ENCODE peak calls at places on chromosomes 6 and 20, in ten cellular contexts. One of them, this sample, is unnamed.

GRCh38 chr6:68473433-68474210 is 161.5 kb upstream of the ADGRB3 start:
- DNase-seq in GOT3: no peak
- DNase-seq in hepatocyte: peak
- DNase-seq in M059J: peak
- DNase-seq in NCI-H2171 treated with DMSO at 0.1 percent for 48 hours: peak
- DNase-seq in effector memory CD8-positive, alpha-beta T cell: no peak
- DNase-seq in GM13977: no peak
- DNase-seq in ureter: no peak
- DNase-seq in NCI-H187: no peak
- DNase-seq in cerebellum: no peak
- DNase-seq in this sample: no peak

GRCh38 chr6:166989427-166990034 is 9.7 kb upstream of the CEP43 start:
- DNase-seq in GOT3: no peak
- DNase-seq in hepatocyte: peak
- DNase-seq in M059J: peak
- DNase-seq in NCI-H2171 treated with DMSO at 0.1 percent for 48 hours: peak
- DNase-seq in effector memory CD8-positive, alpha-beta T cell: peak
- DNase-seq in GM13977: peak
- DNase-seq in ureter: no peak
- DNase-seq in NCI-H187: no peak
- DNase-seq in cerebellum: peak
- DNase-seq in this sample: peak

GRCh38 chr6:133326584-133326983 is 85.4 kb downstream of the EYA4 start:
- DNase-seq in GOT3: no peak
- DNase-seq in hepatocyte: no peak
- DNase-seq in M059J: no peak
- DNase-seq in NCI-H2171 treated with DMSO at 0.1 percent for 48 hours: no peak
- DNase-seq in effector memory CD8-positive, alpha-beta T cell: no peak
- DNase-seq in GM13977: no peak
- DNase-seq in ureter: no peak
- DNase-seq in NCI-H187: no peak
- DNase-seq in cerebellum: no peak
- DNase-seq in this sample: no peak

GRCh38 chr6:17725083-17725482 is 18.4 kb upstream of the NUP153 start:
- DNase-seq in GOT3: no peak
- DNase-seq in hepatocyte: peak
- DNase-seq in M059J: peak
- DNase-seq in NCI-H2171 treated with DMSO at 0.1 percent for 48 hours: peak
- DNase-seq in effector memory CD8-positive, alpha-beta T cell: no peak
- DNase-seq in GM13977: no peak
- DNase-seq in ureter: no peak
- DNase-seq in NCI-H187: no peak
- DNase-seq in cerebellum: no peak
- DNase-seq in this sample: peak

GRCh38 chr6:66508433-66508832 is 801.4 kb upstream of the EYS start:
- DNase-seq in GOT3: no peak
- DNase-seq in hepatocyte: no peak
- DNase-seq in M059J: peak
- DNase-seq in NCI-H2171 treated with DMSO at 0.1 percent for 48 hours: no peak
- DNase-seq in effector memory CD8-positive, alpha-beta T cell: no peak
- DNase-seq in GM13977: no peak
- DNase-seq in ureter: no peak
- DNase-seq in NCI-H187: no peak
- DNase-seq in cerebellum: no peak
- DNase-seq in this sample: no peak

GRCh38 chr6:151059612-151060095 is 180.1 kb upstream of the AKAP12 start:
- DNase-seq in GOT3: no peak
- DNase-seq in hepatocyte: no peak
- DNase-seq in M059J: no peak
- DNase-seq in NCI-H2171 treated with DMSO at 0.1 percent for 48 hours: no peak
- DNase-seq in effector memory CD8-positive, alpha-beta T cell: no peak
- DNase-seq in GM13977: no peak
- DNase-seq in ureter: peak
- DNase-seq in NCI-H187: no peak
- DNase-seq in cerebellum: no peak
- DNase-seq in this sample: peak

GRCh38 chr20:2814587-2815051 is at the start of gene C20orf141:
- DNase-seq in GOT3: peak
- DNase-seq in hepatocyte: peak
- DNase-seq in M059J: peak
- DNase-seq in NCI-H2171 treated with DMSO at 0.1 percent for 48 hours: peak
- DNase-seq in effector memory CD8-positive, alpha-beta T cell: no peak
- DNase-seq in GM13977: no peak
- DNase-seq in ureter: peak
- DNase-seq in NCI-H187: no peak
- DNase-seq in cerebellum: no peak
- DNase-seq in this sample: no peak

GRCh38 chr6:139522471-139523220 is 148.2 kb upstream of the CITED2 start:
- DNase-seq in GOT3: no peak
- DNase-seq in hepatocyte: no peak
- DNase-seq in M059J: peak
- DNase-seq in NCI-H2171 treated with DMSO at 0.1 percent for 48 hours: no peak
- DNase-seq in effector memory CD8-positive, alpha-beta T cell: no peak
- DNase-seq in GM13977: no peak
- DNase-seq in ureter: no peak
- DNase-seq in NCI-H187: no peak
- DNase-seq in cerebellum: no peak
- DNase-seq in this sample: no peak

GRCh38 chr6:166575190-166575589 is 11.3 kb downstream of the RAMACL start:
- DNase-seq in GOT3: no peak
- DNase-seq in hepatocyte: no peak
- DNase-seq in M059J: peak
- DNase-seq in NCI-H2171 treated with DMSO at 0.1 percent for 48 hours: no peak
- DNase-seq in effector memory CD8-positive, alpha-beta T cell: no peak
- DNase-seq in GM13977: no peak
- DNase-seq in ureter: no peak
- DNase-seq in NCI-H187: no peak
- DNase-seq in cerebellum: peak
- DNase-seq in this sample: peak

GRCh38 chr6:138157986-138158638 is 3.6 kb upstream of the ARFGEF3 start:
- DNase-seq in GOT3: no peak
- DNase-seq in hepatocyte: peak
- DNase-seq in M059J: peak
- DNase-seq in NCI-H2171 treated with DMSO at 0.1 percent for 48 hours: no peak
- DNase-seq in effector memory CD8-positive, alpha-beta T cell: no peak
- DNase-seq in GM13977: no peak
- DNase-seq in ureter: no peak
- DNase-seq in NCI-H187: no peak
- DNase-seq in cerebellum: peak
- DNase-seq in this sample: peak

GRCh38 chr6:81865712-81866111 is 113.2 kb upstream of the TENT5A start:
- DNase-seq in GOT3: no peak
- DNase-seq in hepatocyte: peak
- DNase-seq in M059J: peak
- DNase-seq in NCI-H2171 treated with DMSO at 0.1 percent for 48 hours: no peak
- DNase-seq in effector memory CD8-positive, alpha-beta T cell: no peak
- DNase-seq in GM13977: no peak
- DNase-seq in ureter: no peak
- DNase-seq in NCI-H187: no peak
- DNase-seq in cerebellum: no peak
- DNase-seq in this sample: peak

GRCh38 chr6:10837009-10837691 is 1.2 kb downstream of the MAK start:
- DNase-seq in GOT3: no peak
- DNase-seq in hepatocyte: peak
- DNase-seq in M059J: peak
- DNase-seq in NCI-H2171 treated with DMSO at 0.1 percent for 48 hours: no peak
- DNase-seq in effector memory CD8-positive, alpha-beta T cell: peak
- DNase-seq in GM13977: no peak
- DNase-seq in ureter: no peak
- DNase-seq in NCI-H187: no peak
- DNase-seq in cerebellum: peak
- DNase-seq in this sample: peak

GRCh38 chr20:43925215-43925614 is 10.6 kb downstream of the TOX2 start:
- DNase-seq in GOT3: no peak
- DNase-seq in hepatocyte: no peak
- DNase-seq in M059J: peak
- DNase-seq in NCI-H2171 treated with DMSO at 0.1 percent for 48 hours: no peak
- DNase-seq in effector memory CD8-positive, alpha-beta T cell: no peak
- DNase-seq in GM13977: no peak
- DNase-seq in ureter: no peak
- DNase-seq in NCI-H187: no peak
- DNase-seq in cerebellum: no peak
- DNase-seq in this sample: no peak

GRCh38 chr6:138115877-138116660 is 8.8 kb upstream of the PERP start:
- DNase-seq in GOT3: no peak
- DNase-seq in hepatocyte: peak
- DNase-seq in M059J: peak
- DNase-seq in NCI-H2171 treated with DMSO at 0.1 percent for 48 hours: peak
- DNase-seq in effector memory CD8-positive, alpha-beta T cell: peak
- DNase-seq in GM13977: peak
- DNase-seq in ureter: no peak
- DNase-seq in NCI-H187: peak
- DNase-seq in cerebellum: peak
- DNase-seq in this sample: peak

GRCh38 chr6:43951063-43951755 is 176.0 kb downstream of the MRPL14 start:
- DNase-seq in GOT3: no peak
- DNase-seq in hepatocyte: peak
- DNase-seq in M059J: peak
- DNase-seq in NCI-H2171 treated with DMSO at 0.1 percent for 48 hours: no peak
- DNase-seq in effector memory CD8-positive, alpha-beta T cell: no peak
- DNase-seq in GM13977: no peak
- DNase-seq in ureter: peak
- DNase-seq in NCI-H187: no peak
- DNase-seq in cerebellum: no peak
- DNase-seq in this sample: peak

GRCh38 chr6:137767931-137768690 is 98.9 kb upstream of the TNFAIP3 start:
- DNase-seq in GOT3: no peak
- DNase-seq in hepatocyte: no peak
- DNase-seq in M059J: peak
- DNase-seq in NCI-H2171 treated with DMSO at 0.1 percent for 48 hours: no peak
- DNase-seq in effector memory CD8-positive, alpha-beta T cell: no peak
- DNase-seq in GM13977: peak
- DNase-seq in ureter: no peak
- DNase-seq in NCI-H187: no peak
- DNase-seq in cerebellum: no peak
- DNase-seq in this sample: peak

GRCh38 chr20:62772994-62773858 is 23.0 kb upstream of the MRGBP start:
- DNase-seq in GOT3: no peak
- DNase-seq in hepatocyte: no peak
- DNase-seq in M059J: peak
- DNase-seq in NCI-H2171 treated with DMSO at 0.1 percent for 48 hours: peak
- DNase-seq in effector memory CD8-positive, alpha-beta T cell: no peak
- DNase-seq in GM13977: no peak
- DNase-seq in ureter: no peak
- DNase-seq in NCI-H187: no peak
- DNase-seq in cerebellum: peak
- DNase-seq in this sample: peak

GRCh38 chr20:9206486-9206885 is 137.6 kb downstream of the PLCB4 start:
- DNase-seq in GOT3: no peak
- DNase-seq in hepatocyte: no peak
- DNase-seq in M059J: no peak
- DNase-seq in NCI-H2171 treated with DMSO at 0.1 percent for 48 hours: peak
- DNase-seq in effector memory CD8-positive, alpha-beta T cell: no peak
- DNase-seq in GM13977: no peak
- DNase-seq in ureter: no peak
- DNase-seq in NCI-H187: no peak
- DNase-seq in cerebellum: no peak
- DNase-seq in this sample: no peak